ENCODE peak calls at places on chromosomes 6 and 20, in seven cellular contexts. M is amygdala, T is sciatic nerve, D is BJ, H is Daoy, K is left ventricle myocardium superior, R is fibroblast of lung. Z is an unnamed sample.

GRCh38 chr6:22413681-22414305 is 117.0 kb upstream of the PRL start:
- DNase-seq in M (no peak), T (no peak), D (no peak), H (peak), K (no peak), R (peak), Z (no peak)

GRCh38 chr20:58109126-58109880 is 119.2 kb downstream of the ANKRD60 start:
- DNase-seq in M (no peak), T (peak), D (peak), H (peak), K (no peak), R (peak), Z (no peak)

GRCh38 chr20:44967207-44967807 is 995 bp downstream of the STK4 start:
- DNase-seq in M (no peak), T (no peak), D (no peak), H (peak), K (no peak), R (no peak), Z (peak)

GRCh38 chr6:168024951-168025510 is 27.6 kb downstream of the KIF25 start:
- DNase-seq in M (no peak), T (no peak), D (no peak), H (no peak), K (no peak), R (no peak), Z (no peak)

GRCh38 chr6:49646130-49646824 is 9.6 kb upstream of the RHAG start:
- DNase-seq in M (no peak), T (no peak), D (no peak), H (no peak), K (no peak), R (no peak), Z (peak)

GRCh38 chr20:38269715-38270114 is 9.2 kb upstream of the KIAA1755 start:
- DNase-seq in M (no peak), T (no peak), D (no peak), H (no peak), K (no peak), R (no peak), Z (no peak)

GRCh38 chr20:5434116-5434515 is 117.4 kb upstream of the PROKR2 start:
- DNase-seq in M (no peak), T (no peak), D (no peak), H (no peak), K (no peak), R (no peak), Z (no peak)

GRCh38 chr6:167495506-167496391 is 170.9 kb downstream of the TTLL2 start:
- DNase-seq in M (peak), T (no peak), D (no peak), H (no peak), K (no peak), R (no peak), Z (no peak)